ENCODE peak calls at places on chromosomes 2 and 18, in four cellular contexts. F is uterus, W is brain microvascular endothelial cell, L is PC-3. B is an unnamed sample.
A peak's percentile ranks its signal among the peaks of the same experiment; 100 is the strongest.

GRCh38 chr2:207395535-207396251 is 134.1 kb upstream of the CREB1 start:
- DNase-seq in L (peak; percentile 83), F (no peak), W (peak; percentile 35), B (no peak)

GRCh38 chr18:32937007-32937540 is 164.3 kb upstream of the KLHL14 start:
- DNase-seq in W (no peak), L (no peak), F (no peak), B (no peak)

GRCh38 chr2:241894681-241895426 is 25.3 kb downstream of the RTP5 start:
- DNase-seq in W (no peak), F (peak; percentile 26), L (no peak), B (no peak)

GRCh38 chr18:73365018-73365417 is 497.2 kb upstream of the NETO1 start:
- DNase-seq in F (no peak), W (peak; percentile 72), L (peak; percentile 4), B (no peak)

GRCh38 chr2:81327916-81328315 is 1023.4 kb upstream of the LRRTM1 start:
- DNase-seq in L (no peak), F (no peak), W (no peak), B (no peak)

GRCh38 chr2:36455788-36456187 is 100.2 kb downstream of the CRIM1 start:
- DNase-seq in F (no peak), L (no peak), W (no peak), B (no peak)

GRCh38 chr2:129777757-129778607 is 201.5 kb upstream of the RAB6C start:
- DNase-seq in W (no peak), L (no peak), F (no peak), B (no peak)

GRCh38 chr18:57730146-57730545 is 73.0 kb downstream of the ATP8B1 start:
- DNase-seq in W (no peak), F (no peak), L (no peak), B (no peak)

GRCh38 chr18:1294229-1294628 is 389.6 kb downstream of the ADCYAP1 start:
- DNase-seq in L (peak; percentile 8), F (no peak), W (no peak), B (no peak)

GRCh38 chr2:163633296-163633695 is 102.5 kb downstream of the FIGN start:
- DNase-seq in F (no peak), L (no peak), W (no peak), B (no peak)

GRCh38 chr2:62424899-62425298 is 81.1 kb downstream of the TMEM17 start:
- DNase-seq in W (no peak), L (peak; percentile 60), F (no peak), B (no peak)

GRCh38 chr18:61546598-61546997 is 213.4 kb downstream of the CDH20 start:
- DNase-seq in W (peak; percentile 84), L (peak; percentile 68), F (no peak), B (no peak)

GRCh38 chr18:24674236-24675004 is 214.0 kb downstream of the HRH4 start:
- DNase-seq in F (no peak), L (no peak), W (no peak), B (no peak)

GRCh38 chr2:37973615-37974353 is 48.7 kb downstream of the RMDN2 start:
- DNase-seq in W (no peak), L (no peak), F (no peak), B (no peak)

GRCh38 chr2:127675335-127676261 is at the start of gene LIMS2:
- DNase-seq in W (no peak), L (peak; percentile 58), F (peak; percentile 70), B (no peak)

GRCh38 chr2:74525717-74526648 is at the start of gene DQX1:
- DNase-seq in L (peak; percentile 56), W (no peak), F (no peak), B (peak; percentile 61)

GRCh38 chr2:221569342-221570278 is 2.5 kb downstream of the EPHA4 start:
- DNase-seq in L (no peak), W (no peak), F (no peak), B (no peak)

GRCh38 chr2:2875296-2875695 is 502.3 kb downstream of the EIPR1 start:
- DNase-seq in W (no peak), L (no peak), F (no peak), B (no peak)

GRCh38 chr2:85390941-85391669 is 19.1 kb downstream of the CAPG start:
- DNase-seq in W (no peak), F (peak; percentile 57), L (peak; percentile 58), B (no peak)

GRCh38 chr2:143684731-143685364 is 555.6 kb downstream of the ARHGAP15 start:
- DNase-seq in F (no peak), L (no peak), W (no peak), B (no peak)

GRCh38 chr18:41905786-41906527 is 49.1 kb upstream of the PIK3C3 start:
- DNase-seq in F (no peak), W (peak; percentile 5), L (no peak), B (no peak)

GRCh38 chr2:49807689-49808088 is 653.4 kb upstream of the FSHR start:
- DNase-seq in W (no peak), L (no peak), F (no peak), B (no peak)

GRCh38 chr2:210477496-210477895 is 937 bp upstream of the LANCL1 start:
- DNase-seq in W (peak; percentile 67), F (peak; percentile 43), L (peak; percentile 65), B (no peak)

GRCh38 chr2:219478916-219479315 is 19.8 kb upstream of the GMPPA start:
- DNase-seq in F (no peak), L (no peak), W (no peak), B (no peak)

GRCh38 chr2:98601532-98602132 is 6.7 kb downstream of the COA5 start:
- DNase-seq in L (peak; percentile 61), W (peak; percentile 20), F (no peak), B (no peak)

GRCh38 chr2:126970583-126970982 is 71.9 kb downstream of the TEX51 start:
- DNase-seq in W (no peak), L (no peak), F (no peak), B (no peak)

GRCh38 chr2:142693171-142693950 is 184.1 kb upstream of the KYNU start:
- DNase-seq in L (no peak), F (no peak), W (no peak), B (no peak)

GRCh38 chr2:216932113-216932512 is 72.2 kb upstream of the TNP1 start:
- DNase-seq in F (no peak), L (no peak), W (no peak), B (no peak)

GRCh38 chr2:12619975-12620374 is 96.8 kb upstream of the TRIB2 start:
- DNase-seq in F (no peak), L (peak; percentile 80), W (peak; percentile 93), B (no peak)

GRCh38 chr2:12617366-12617765 is 99.4 kb upstream of the TRIB2 start:
- DNase-seq in F (no peak), L (no peak), W (no peak), B (no peak)

GRCh38 chr2:12617853-12618252 is 98.9 kb upstream of the TRIB2 start:
- DNase-seq in F (no peak), L (no peak), W (no peak), B (no peak)

GRCh38 chr2:12618576-12618975 is 98.2 kb upstream of the TRIB2 start:
- DNase-seq in L (no peak), F (no peak), W (no peak), B (no peak)

DNA sequence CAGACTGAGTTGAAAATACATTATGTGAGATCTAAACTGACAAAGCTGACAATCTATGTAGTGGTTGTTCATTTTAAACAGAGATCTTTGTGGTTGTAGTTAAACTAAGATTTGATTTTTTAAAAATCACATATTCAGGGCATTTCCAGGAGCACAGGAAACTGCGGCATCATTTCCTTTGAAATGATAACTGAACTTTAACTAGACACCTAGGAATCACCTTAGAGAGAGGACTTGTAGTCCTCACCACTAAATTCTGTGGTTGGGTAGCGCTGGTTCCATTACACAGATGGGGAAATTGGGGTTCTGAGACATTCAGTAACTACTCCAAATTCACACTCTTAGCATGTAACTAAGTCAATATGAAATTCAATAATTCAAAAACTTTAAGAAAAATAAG is 96.0 kb upstream of the TRIB2 start:
- DNase-seq in W (no peak), F (no peak), L (no peak), B (no peak)
- H3K4me3 ChIP-seq in W (no peak overlapping the region), F (no peak overlapping the region), L (no peak overlapping the region), B (no peak overlapping the region)

GRCh38 chr18:58793361-58793760 is 71.3 kb upstream of the ZNF532 start:
- DNase-seq in W (peak; percentile 53), L (peak; percentile 98), F (peak; percentile 35), B (no peak)
- TF ChIP-seq CTCF in W (no peak), L (no peak), F (no peak), B (no peak)

DNA sequence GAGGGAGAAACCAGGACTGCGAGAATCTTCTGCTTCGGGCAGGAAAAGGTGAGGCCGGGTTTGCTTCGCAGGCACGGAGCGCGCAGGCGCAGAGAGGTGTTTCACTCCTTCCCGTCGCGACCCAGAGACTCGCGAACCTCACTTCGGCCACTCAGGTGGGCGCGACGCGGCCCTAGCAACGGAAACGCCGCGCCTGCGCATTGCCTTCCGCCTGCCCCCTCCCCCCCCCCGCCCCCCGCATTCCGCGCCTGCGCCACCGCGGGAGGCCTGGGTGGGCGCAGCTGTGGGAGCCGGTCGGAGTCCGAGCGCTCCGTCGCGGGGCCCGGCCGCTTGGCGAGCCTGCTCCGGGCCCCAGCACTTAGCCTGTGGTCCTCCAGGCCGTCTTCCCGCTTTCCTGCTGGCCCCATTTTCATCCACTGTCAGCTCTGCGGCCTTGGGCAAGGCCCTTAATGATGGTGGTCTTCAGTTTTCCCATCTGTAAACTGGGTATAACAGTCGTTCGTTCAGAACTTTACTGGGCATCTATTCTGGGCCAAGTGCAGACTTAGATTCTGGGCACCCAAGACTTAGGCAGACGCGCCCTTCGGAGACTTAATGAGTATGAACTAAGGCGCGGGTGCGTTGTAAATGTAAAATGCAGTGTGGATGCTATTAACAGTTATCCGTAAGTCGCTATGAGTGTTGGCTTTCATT is 62.1 kb upstream of the ACKR3 start:
- DNase-seq in L (no peak), F (peak; percentile 27), W (no peak), B (no peak)
- H3K4me3 ChIP-seq in L (no peak overlapping the region), F (peak overlapping the region; percentile 2), W (peak overlapping the region; percentile 40), B (no peak overlapping the region)

GRCh38 chr18:10006261-10006903 is 92.6 kb downstream of the VAPA start:
- DNase-seq in F (peak; percentile 56), L (peak; percentile 27), W (no peak), B (no peak)
- TF ChIP-seq CTCF in F (peak; percentile 26), L (peak; percentile 42), W (peak; percentile 40), B (no peak)

DNA sequence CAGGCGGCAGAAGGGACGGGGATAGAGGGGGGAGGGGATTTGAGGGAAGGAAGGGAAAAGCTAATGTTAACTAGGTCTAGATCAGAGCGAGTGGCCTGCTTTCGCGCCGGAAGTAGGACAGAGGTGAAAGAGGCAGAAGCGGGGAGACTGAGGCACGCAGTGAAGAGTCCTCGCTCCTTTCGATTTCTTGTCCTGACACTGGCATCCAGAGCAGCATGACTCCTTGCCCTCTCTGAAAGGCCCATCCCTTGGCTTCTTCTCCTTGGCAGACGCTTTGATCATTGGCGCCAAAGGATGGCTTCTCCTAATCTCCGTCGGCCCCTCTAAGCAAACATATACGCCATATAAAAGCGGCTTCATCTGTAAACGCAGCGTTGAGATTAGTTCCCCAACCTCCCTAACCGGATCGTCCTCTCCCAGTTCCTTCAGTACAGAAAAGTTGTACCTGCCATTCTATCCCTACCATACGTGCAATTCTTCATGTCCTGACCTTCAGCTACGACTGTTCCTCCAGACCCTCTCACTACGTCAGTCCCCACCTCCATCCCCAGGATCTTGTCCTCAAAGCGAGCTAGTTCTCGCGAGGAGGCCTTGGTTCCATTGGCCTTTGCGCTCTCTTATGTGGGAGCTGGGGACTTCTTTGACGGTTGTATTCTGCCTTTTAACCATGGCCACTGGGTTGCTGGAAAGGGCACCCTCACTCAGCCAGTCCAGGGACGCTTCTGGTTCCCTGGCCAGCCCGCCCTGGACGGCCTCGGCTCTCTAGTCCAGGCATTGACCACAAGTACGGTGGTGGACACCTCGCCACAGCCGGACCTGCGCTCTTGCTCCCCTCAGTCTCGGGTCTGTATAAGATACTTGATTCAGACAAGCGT is 857 bp upstream of the NEUROD1 start:
- DNase-seq in F (no peak), W (no peak), L (no peak), B (no peak)
- H3K4me3 ChIP-seq in F (no peak overlapping the region), W (peak overlapping the region; percentile 9), L (no peak overlapping the region), B (no peak overlapping the region)

B was measured in GM12864.